ENCODE peak calls at places on chromosomes 2 and 18, in eight cellular contexts. M, Y, N, L, K, V, B and F are unnamed samples.

GRCh38 chr2:11248-11941 is 34.9 kb downstream of the FAM110C start:
- DNase-seq in M (peak), Y (peak), N (peak), L (peak), K (peak), V (peak), B (no peak), F (peak)

GRCh38 chr2:106095478-106096392 is 98.4 kb downstream of the UXS1 start:
- DNase-seq in M (no peak), Y (no peak), N (no peak), L (no peak), K (no peak), V (no peak), B (no peak), F (no peak)

GRCh38 chr18:76584414-76585310 is 89.6 kb upstream of the ZNF516 start:
- DNase-seq in M (no peak), Y (no peak), N (no peak), L (no peak), K (no peak), V (no peak), B (no peak), F (no peak)

GRCh38 chr2:11552260-11552638 is 18.4 kb downstream of the GREB1 start:
- DNase-seq in M (no peak), Y (no peak), N (no peak), L (no peak), K (no peak), V (no peak), B (no peak), F (no peak)

GRCh38 chr2:100018794-100019193 is 123.6 kb downstream of the AFF3 start:
- DNase-seq in M (peak), Y (peak), N (peak), L (peak), K (peak), V (no peak), B (peak), F (no peak)

GRCh38 chr2:88450186-88450585 is 2.3 kb downstream of the FOXI3 start:
- DNase-seq in M (no peak), Y (no peak), N (no peak), L (no peak), K (no peak), V (no peak), B (no peak), F (no peak)

GRCh38 chr2:10584843-10585475 is 104.8 kb downstream of the NOL10 start:
- DNase-seq in M (peak), Y (peak), N (peak), L (peak), K (peak), V (no peak), B (peak), F (no peak)

GRCh38 chr2:113407446-113408099 is 29.9 kb upstream of the ZNG1B start:
- DNase-seq in M (peak), Y (peak), N (peak), L (peak), K (peak), V (peak), B (no peak), F (no peak)

GRCh38 chr2:61361068-61361467 is 109.8 kb downstream of the USP34 start:
- DNase-seq in M (no peak), Y (no peak), N (no peak), L (no peak), K (no peak), V (no peak), B (no peak), F (no peak)

GRCh38 chr2:108287169-108287568 is 1.5 kb upstream of the SULT1C2 start:
- DNase-seq in M (no peak), Y (no peak), N (no peak), L (no peak), K (no peak), V (peak), B (no peak), F (no peak)

GRCh38 chr2:108293850-108294249 is 5.2 kb downstream of the SULT1C2 start:
- DNase-seq in M (no peak), Y (no peak), N (no peak), L (no peak), K (no peak), V (no peak), B (no peak), F (no peak)

DNA sequence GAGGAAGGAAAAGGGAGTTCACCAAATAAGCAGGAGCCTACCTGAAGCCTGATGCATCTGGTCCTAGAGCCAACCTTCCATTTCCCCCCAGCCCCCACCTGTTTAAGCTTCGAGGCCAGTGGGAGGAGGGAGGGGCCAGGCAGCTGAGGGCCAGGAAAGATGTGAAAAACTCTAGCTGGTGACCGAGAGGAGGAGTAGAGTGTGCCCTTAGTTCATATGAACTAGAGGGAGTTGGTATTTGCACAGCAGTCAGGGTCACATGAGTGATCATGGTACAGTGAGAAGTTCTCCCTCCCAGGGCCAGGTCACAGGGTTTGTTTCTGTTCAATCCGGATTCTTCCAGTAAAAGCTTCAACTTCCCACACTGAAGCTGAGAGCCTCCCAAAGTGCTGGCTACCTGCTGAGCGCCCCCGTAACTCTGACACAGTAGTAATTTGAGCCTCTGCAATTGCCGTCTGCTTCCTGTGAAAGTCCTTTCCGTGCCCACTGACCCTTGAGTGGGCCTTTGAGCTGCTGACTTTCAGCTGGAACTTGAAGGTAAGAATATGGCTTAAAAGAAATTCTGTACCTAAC is at the start of gene SULT1C2:
- DNase-seq in M (peak), Y (peak), N (no peak), L (no peak), K (peak), V (no peak), B (peak), F (no peak)
- H3K4me3 ChIP-seq in M (no peak), Y (no peak), N (no peak), L (no peak), K (no peak), V (no peak), B (no peak), F (no peak)

GRCh38 chr18:62324355-62324828 is 718 bp upstream of the TNFRSF11A start:
- DNase-seq in M (no peak), Y (no peak), N (no peak), L (no peak), K (no peak), V (peak), B (no peak), F (no peak)
- H3K4me3 ChIP-seq in M (no peak), Y (no peak), N (no peak), L (peak), K (no peak), V (peak), B (no peak), F (no peak)

GRCh38 chr2:237673130-237673921 is 45.9 kb downstream of the LRRFIP1 start:
- DNase-seq in M (peak), Y (peak), N (peak), L (peak), K (peak), V (peak), B (peak), F (peak)
- H3K4me3 ChIP-seq in M (no peak), Y (no peak), N (no peak), L (peak), K (peak), V (peak), B (no peak), F (no peak)

DNA sequence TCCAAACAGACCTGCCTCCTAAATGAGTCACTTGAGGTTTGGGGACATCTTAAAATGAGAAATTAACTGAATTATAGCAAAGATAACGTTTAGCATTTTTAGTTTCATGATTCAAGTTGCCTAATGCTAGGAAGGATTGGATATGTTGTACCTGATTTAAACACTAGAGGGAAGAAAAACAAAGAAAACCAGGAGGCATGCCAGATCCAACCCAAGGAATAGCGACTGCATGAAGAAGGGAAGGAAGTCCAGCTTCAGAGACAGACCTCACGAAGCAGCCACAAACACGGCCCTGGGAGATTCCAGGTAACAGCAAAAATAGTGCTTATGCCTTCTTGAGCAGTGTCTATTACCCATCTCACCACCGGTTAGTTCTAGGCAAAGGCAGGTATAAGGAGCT is 499.9 kb upstream of the SPHKAP start:
- DNase-seq in M (peak), Y (peak), N (peak), L (peak), K (peak), V (peak), B (peak), F (no peak)
- H3K4me3 ChIP-seq in M (no peak), Y (no peak), N (no peak), L (no peak), K (no peak), V (no peak), B (no peak), F (no peak)

DNA sequence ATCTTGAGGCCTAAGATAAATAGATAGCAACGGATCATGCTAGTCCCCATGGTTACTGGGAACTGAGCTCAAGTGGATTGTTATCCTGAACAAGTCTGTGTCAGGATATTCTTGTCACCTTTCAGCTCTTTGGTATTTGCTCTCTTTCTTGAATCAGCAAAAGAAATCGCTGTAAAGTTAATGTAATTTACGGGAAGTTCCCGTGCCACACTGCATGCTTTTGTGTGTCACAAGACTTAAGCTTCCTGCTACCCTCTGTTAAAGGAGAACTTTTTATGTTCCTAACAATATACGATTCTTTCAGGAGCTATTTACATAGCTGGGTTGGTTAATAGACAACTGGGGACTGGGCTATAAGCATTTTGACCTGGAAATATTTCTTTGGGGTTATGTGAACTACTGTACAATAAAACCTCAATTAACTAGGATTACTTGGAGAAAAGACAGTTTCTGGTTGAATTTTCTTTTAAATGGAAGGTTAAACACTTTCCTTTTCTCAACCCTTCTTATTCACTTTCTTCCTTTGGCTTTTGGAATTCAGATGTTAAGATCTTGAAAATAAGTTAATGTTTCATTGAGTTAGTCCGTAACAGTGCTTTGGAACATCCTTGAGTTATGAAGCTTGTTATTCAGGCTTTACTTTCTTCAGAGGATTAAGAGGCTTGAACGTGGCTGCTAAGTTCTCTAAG is 151.2 kb downstream of the FMNL2 start:
- DNase-seq in M (no peak), Y (peak), N (no peak), L (no peak), K (no peak), V (peak), B (no peak), F (no peak)
- H3K4me3 ChIP-seq in M (no peak), Y (no peak), N (no peak), L (no peak), K (no peak), V (no peak), B (no peak), F (no peak)

DNA sequence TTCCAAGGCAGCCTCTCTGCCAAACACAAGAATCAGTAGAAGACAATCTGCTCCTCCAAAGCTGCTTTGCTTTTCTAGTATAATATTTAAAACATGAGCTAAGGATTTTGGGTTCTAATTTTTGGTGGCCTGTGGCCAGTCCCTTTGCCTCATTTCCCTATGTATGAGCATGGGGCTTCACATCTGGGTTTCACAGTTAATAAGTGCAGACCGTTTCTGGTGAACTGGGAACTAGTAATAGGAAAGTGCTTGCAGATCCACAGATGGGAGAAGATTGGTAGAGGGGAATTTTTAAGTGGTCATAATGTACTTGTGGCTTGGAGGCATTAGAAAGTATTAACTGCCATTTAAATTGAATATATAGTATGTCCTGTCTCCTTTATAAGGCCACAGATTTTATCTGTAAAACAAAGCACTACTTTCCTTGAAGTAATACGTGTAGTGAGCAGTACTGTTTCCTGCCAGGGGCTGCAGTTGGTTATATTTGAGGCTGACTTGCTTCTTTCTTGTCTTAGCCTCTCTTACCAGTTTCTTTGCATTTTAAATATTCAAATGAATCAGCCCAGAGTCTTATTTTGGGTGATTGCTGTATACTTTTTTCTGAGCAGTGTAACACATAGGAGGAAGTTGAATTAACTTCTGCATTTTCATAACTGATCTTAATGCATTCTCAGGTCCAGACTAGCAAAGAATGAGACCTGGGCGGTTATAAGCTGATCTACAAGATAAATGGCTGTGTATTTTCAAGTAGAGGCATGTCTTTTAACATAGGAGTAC is 1.6 kb downstream of the ARPC2 start:
- DNase-seq in M (no peak), Y (no peak), N (no peak), L (no peak), K (no peak), V (peak), B (no peak), F (no peak)
- H3K4me3 ChIP-seq in M (peak), Y (peak), N (peak), L (peak), K (peak), V (peak), B (peak), F (peak)

DNA sequence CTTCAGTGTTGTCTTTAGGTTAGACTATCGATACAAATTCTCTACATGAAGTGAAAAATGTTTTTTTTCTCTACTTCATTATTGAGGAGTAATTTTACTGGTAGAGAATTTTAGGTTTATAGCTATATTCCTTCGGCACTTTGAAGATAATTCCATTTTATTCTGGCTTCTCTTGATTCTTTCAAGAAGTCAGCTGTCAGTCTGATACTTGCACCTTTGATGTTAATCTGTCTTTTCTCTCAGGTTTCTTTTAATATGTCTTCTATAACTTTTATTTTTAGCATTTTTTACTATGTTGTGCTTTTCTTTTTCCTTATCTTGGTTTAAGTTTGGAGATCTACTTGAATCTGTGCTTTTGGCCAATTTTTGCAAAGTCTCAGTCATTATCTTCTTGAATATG is 18.6 kb downstream of the TSPYL6 start:
- DNase-seq in M (no peak), Y (no peak), N (no peak), L (no peak), K (no peak), V (no peak), B (no peak), F (no peak)
- H3K4me3 ChIP-seq in M (no peak), Y (no peak), N (no peak), L (no peak), K (no peak), V (no peak), B (no peak), F (no peak)

DNA sequence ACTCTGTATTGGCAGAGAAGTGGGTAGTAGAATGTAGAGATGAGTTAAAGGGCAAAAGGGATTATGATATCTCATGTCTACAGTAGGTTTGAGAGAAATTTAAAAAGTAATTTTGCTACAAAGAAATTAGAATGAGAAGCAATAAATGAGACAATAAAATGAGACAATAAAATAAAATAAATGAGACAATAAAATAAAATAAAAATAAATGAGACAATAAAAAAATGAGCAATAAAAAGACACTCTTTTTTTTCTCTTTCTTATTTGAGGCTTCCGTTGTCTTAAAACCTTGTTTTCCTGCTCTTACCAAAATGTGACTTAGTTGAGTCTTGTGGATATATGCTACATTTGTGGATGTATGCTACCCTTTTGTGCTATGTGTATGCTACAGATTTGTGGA is 615.4 kb upstream of the PKDCC start:
- DNase-seq in M (no peak), Y (no peak), N (no peak), L (no peak), K (no peak), V (no peak), B (no peak), F (no peak)
- H3K4me3 ChIP-seq in M (no peak), Y (no peak), N (no peak), L (no peak), K (no peak), V (no peak), B (no peak), F (no peak)

GRCh38 chr2:218781691-218782528 is at the start of gene CYP27A1:
- DNase-seq in M (no peak), Y (peak), N (peak), L (peak), K (peak), V (no peak), B (peak), F (peak)

GRCh38 chr2:218780026-218780425 is 1.9 kb upstream of the CYP27A1 start:
- DNase-seq in M (no peak), Y (no peak), N (no peak), L (no peak), K (no peak), V (no peak), B (no peak), F (no peak)

GRCh38 chr2:218782529-218782845 is 540 bp downstream of the CYP27A1 start:
- DNase-seq in M (no peak), Y (peak), N (no peak), L (no peak), K (peak), V (no peak), B (peak), F (peak)

GRCh38 chr2:218783612-218784169 is 1.7 kb downstream of the CYP27A1 start:
- DNase-seq in M (no peak), Y (no peak), N (no peak), L (no peak), K (no peak), V (no peak), B (no peak), F (no peak)

DNA sequence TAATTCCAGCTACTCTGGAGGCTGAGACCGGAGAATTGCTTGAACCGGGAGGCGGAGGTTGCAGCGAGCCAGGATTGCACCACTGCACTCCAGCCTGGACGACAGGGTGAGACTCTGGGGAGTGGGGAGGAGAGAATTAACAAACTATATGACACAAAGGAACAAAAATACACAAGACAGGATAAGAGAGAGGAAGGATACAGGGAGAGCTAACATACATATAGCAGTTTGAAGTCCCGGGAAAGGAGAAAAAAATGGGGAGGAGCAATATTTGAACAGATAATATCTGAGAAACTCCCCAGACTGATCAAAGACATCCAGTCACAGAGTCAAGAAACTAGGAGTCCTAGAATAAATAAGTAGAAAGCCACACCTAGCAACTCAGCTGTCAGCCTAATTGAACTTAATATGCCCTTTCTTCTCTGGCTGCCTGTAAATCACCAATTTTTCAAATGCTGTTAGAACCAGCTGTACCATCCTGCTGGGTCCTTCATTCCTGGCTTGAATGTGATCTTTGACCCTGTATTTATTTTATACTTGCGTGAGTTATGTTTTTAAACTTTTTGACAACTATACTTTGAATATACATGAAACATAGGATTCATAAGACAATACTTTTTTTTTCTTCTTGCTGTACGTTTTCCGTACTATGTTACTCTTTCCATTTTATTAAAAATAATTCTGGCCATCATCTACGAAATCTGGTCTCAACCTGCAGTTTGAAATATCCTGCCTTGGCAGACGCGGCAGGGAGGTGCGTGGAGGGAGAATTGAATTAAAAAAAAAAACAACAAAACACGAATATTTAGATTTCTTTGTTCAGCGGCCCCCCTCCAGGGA is 876 bp upstream of the CYP27A1 start:
- DNase-seq in M (no peak), Y (peak), N (no peak), L (peak), K (no peak), V (no peak), B (no peak), F (no peak)
- H3K4me3 ChIP-seq in M (peak), Y (peak), N (peak), L (peak), K (peak), V (no peak), B (peak), F (peak)

DNA sequence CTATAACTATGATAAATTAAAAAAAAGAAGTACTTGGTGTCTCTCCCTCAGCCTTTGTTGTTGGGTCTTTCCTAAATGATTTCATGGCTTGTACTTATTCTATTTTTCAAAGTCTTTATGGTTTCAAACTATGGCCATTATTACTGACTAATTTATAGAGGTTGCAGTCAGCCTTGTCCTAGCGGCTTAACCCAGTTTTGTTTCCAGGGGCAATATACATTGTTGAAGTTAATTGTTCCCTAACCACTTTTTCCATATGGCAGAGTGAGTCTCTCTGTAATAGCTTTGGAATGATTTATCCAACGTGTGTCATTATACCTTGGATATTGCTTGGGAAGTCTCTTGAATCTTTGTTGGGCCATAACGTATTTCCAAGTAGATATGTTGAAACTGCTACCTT is 408.8 kb downstream of the HRH4 start:
- DNase-seq in M (no peak), Y (no peak), N (no peak), L (peak), K (no peak), V (no peak), B (no peak), F (no peak)
- H3K4me3 ChIP-seq in M (no peak), Y (no peak), N (no peak), L (peak), K (no peak), V (no peak), B (no peak), F (no peak)